ENCODE peak calls at places on chromosomes 3 and 15, in eight cellular contexts. A, E, I, L, Q, N, W and C are unnamed samples.
A peak's percentile ranks its signal among the peaks of the same experiment; 100 is the strongest.

GRCh38 chr3:143121240-143122088 is 1.9 kb downstream of the CHST2 start:
- DNase-seq in I (no peak), E (no peak), N (peak; percentile 85), W (peak; percentile 70), Q (peak; percentile 48), A (peak; percentile 60), L (peak; percentile 53), C (no peak)

GRCh38 chr3:143122608-143123352 is 3.2 kb downstream of the CHST2 start:
- DNase-seq in L (no peak), N (no peak), I (no peak), W (no peak), A (no peak), Q (no peak), E (no peak), C (no peak)

GRCh38 chr3:196422976-196423781 is 9.0 kb downstream of the UBXN7 start:
- DNase-seq in N (no peak), W (no peak), I (no peak), E (no peak), Q (no peak), A (no peak), L (no peak), C (peak; percentile 33)

GRCh38 chr15:43230640-43231115 is 9.9 kb upstream of the EPB42 start:
- DNase-seq in E (no peak), W (no peak), A (no peak), N (no peak), L (peak; percentile 78), I (no peak), Q (no peak), C (no peak)

GRCh38 chr15:35777016-35777415 is 231.1 kb upstream of the DPH6 start:
- DNase-seq in Q (no peak), I (peak; percentile 41), A (no peak), E (no peak), W (no peak), N (no peak), L (no peak), C (no peak)

GRCh38 chr3:178494376-178494775 is 41.9 kb upstream of the KCNMB2 start:
- DNase-seq in N (no peak), W (no peak), A (no peak), L (peak; percentile 62), Q (no peak), I (no peak), E (no peak), C (peak; percentile 29)

GRCh38 chr15:62250978-62251377 is 85.9 kb upstream of the C2CD4B start:
- DNase-seq in E (no peak), A (no peak), N (no peak), L (no peak), W (no peak), Q (no peak), I (no peak), C (no peak)

GRCh38 chr3:9441501-9442221 is 44.2 kb downstream of the SETD5 start:
- DNase-seq in L (peak; percentile 77), N (no peak), W (no peak), I (no peak), E (no peak), Q (no peak), A (no peak), C (no peak)

GRCh38 chr3:151552589-151552988 is 91.7 kb upstream of the IGSF10 start:
- DNase-seq in I (no peak), W (no peak), N (no peak), L (no peak), A (no peak), E (no peak), Q (no peak), C (no peak)